ENCODE peak calls at places on chromosomes 16 and 17, in ten cellular contexts. One of them, this sample, is unnamed.

GRCh38 chr16:73011926-73012325 is 36.0 kb downstream of the ZFHX3 start:
- DNase-seq in HepG2: no peak
- DNase-seq in H1: no peak
- DNase-seq in esophagus muscularis mucosa: no peak
- DNase-seq in GM12892: no peak
- DNase-seq in breast epithelium: no peak
- DNase-seq in HL-60: no peak
- DNase-seq in sigmoid colon: peak; percentile 30
- DNase-seq in HCT116: no peak
- DNase-seq in transverse colon: no peak
- DNase-seq in this sample: no peak

GRCh38 chr17:61591018-61591417 is at the start of gene NACA2:
- DNase-seq in H1: no peak
- DNase-seq in HCT116: no peak
- DNase-seq in sigmoid colon: no peak
- DNase-seq in transverse colon: no peak
- DNase-seq in esophagus muscularis mucosa: no peak
- DNase-seq in GM12892: no peak
- DNase-seq in HepG2: no peak
- DNase-seq in HL-60: no peak
- DNase-seq in breast epithelium: no peak
- DNase-seq in this sample: no peak

GRCh38 chr17:19004601-19005441 is at the start of gene FAM83G:
- DNase-seq in H1: peak; percentile 85
- DNase-seq in HepG2: peak; percentile 69
- DNase-seq in GM12892: peak; percentile 87
- DNase-seq in esophagus muscularis mucosa: no peak
- DNase-seq in transverse colon: peak; percentile 92
- DNase-seq in breast epithelium: peak; percentile 87
- DNase-seq in sigmoid colon: peak; percentile 84
- DNase-seq in HCT116: peak; percentile 51
- DNase-seq in HL-60: peak; percentile 40
- DNase-seq in this sample: peak; percentile 89

GRCh38 chr17:13010959-13011358 is 6.9 kb downstream of the ELAC2 start:
- DNase-seq in esophagus muscularis mucosa: no peak
- DNase-seq in H1: no peak
- DNase-seq in HL-60: no peak
- DNase-seq in HepG2: no peak
- DNase-seq in transverse colon: no peak
- DNase-seq in breast epithelium: no peak
- DNase-seq in sigmoid colon: peak; percentile 39
- DNase-seq in HCT116: no peak
- DNase-seq in GM12892: no peak
- DNase-seq in this sample: no peak

GRCh38 chr17:17628388-17629008 is 37.0 kb upstream of the PEMT start:
- DNase-seq in esophagus muscularis mucosa: no peak
- DNase-seq in GM12892: no peak
- DNase-seq in breast epithelium: peak; percentile 39
- DNase-seq in sigmoid colon: no peak
- DNase-seq in HepG2: no peak
- DNase-seq in HCT116: no peak
- DNase-seq in transverse colon: peak; percentile 54
- DNase-seq in H1: no peak
- DNase-seq in HL-60: no peak
- DNase-seq in this sample: peak; percentile 46

GRCh38 chr17:28342313-28342712 is 6.8 kb downstream of the TNFAIP1 start:
- DNase-seq in sigmoid colon: no peak
- DNase-seq in HCT116: no peak
- DNase-seq in breast epithelium: no peak
- DNase-seq in HepG2: no peak
- DNase-seq in H1: no peak
- DNase-seq in HL-60: no peak
- DNase-seq in transverse colon: no peak
- DNase-seq in GM12892: no peak
- DNase-seq in esophagus muscularis mucosa: no peak
- DNase-seq in this sample: no peak

GRCh38 chr17:80605326-80606066 is 60.9 kb downstream of the RPTOR start:
- DNase-seq in HepG2: peak; percentile 50
- DNase-seq in transverse colon: no peak
- DNase-seq in H1: no peak
- DNase-seq in esophagus muscularis mucosa: no peak
- DNase-seq in HL-60: no peak
- DNase-seq in HCT116: no peak
- DNase-seq in sigmoid colon: no peak
- DNase-seq in breast epithelium: no peak
- DNase-seq in GM12892: peak; percentile 70
- DNase-seq in this sample: no peak

GRCh38 chr16:72967941-72968340 is 80.0 kb downstream of the ZFHX3 start:
- DNase-seq in GM12892: no peak
- DNase-seq in HL-60: no peak
- DNase-seq in sigmoid colon: no peak
- DNase-seq in esophagus muscularis mucosa: no peak
- DNase-seq in HCT116: no peak
- DNase-seq in HepG2: no peak
- DNase-seq in breast epithelium: no peak
- DNase-seq in H1: no peak
- DNase-seq in transverse colon: no peak
- DNase-seq in this sample: no peak

GRCh38 chr16:57953857-57954256 is 17.1 kb downstream of the CNGB1 start:
- DNase-seq in sigmoid colon: no peak
- DNase-seq in esophagus muscularis mucosa: no peak
- DNase-seq in HepG2: no peak
- DNase-seq in transverse colon: no peak
- DNase-seq in HL-60: no peak
- DNase-seq in breast epithelium: no peak
- DNase-seq in H1: no peak
- DNase-seq in HCT116: no peak
- DNase-seq in GM12892: no peak
- DNase-seq in this sample: no peak

GRCh38 chr17:4898351-4898750 is 985 bp upstream of the C17orf107 start:
- DNase-seq in esophagus muscularis mucosa: no peak
- DNase-seq in breast epithelium: no peak
- DNase-seq in sigmoid colon: no peak
- DNase-seq in HL-60: no peak
- DNase-seq in transverse colon: no peak
- DNase-seq in GM12892: no peak
- DNase-seq in H1: no peak
- DNase-seq in HepG2: no peak
- DNase-seq in HCT116: no peak
- DNase-seq in this sample: no peak

GRCh38 chr16:67170948-67171649 is 761 bp downstream of the NOL3 start:
- DNase-seq in HCT116: no peak
- DNase-seq in H1: no peak
- DNase-seq in HL-60: no peak
- DNase-seq in HepG2: peak; percentile 45
- DNase-seq in GM12892: no peak
- DNase-seq in breast epithelium: no peak
- DNase-seq in sigmoid colon: no peak
- DNase-seq in transverse colon: no peak
- DNase-seq in esophagus muscularis mucosa: no peak
- DNase-seq in this sample: no peak

GRCh38 chr17:17446666-17447155 is 30.1 kb upstream of the MED9 start:
- DNase-seq in esophagus muscularis mucosa: no peak
- DNase-seq in GM12892: no peak
- DNase-seq in HL-60: no peak
- DNase-seq in H1: no peak
- DNase-seq in sigmoid colon: no peak
- DNase-seq in breast epithelium: no peak
- DNase-seq in HepG2: no peak
- DNase-seq in transverse colon: no peak
- DNase-seq in HCT116: no peak
- DNase-seq in this sample: no peak

GRCh38 chr16:59039066-59039465 is 304.9 kb upstream of the GOT2 start:
- DNase-seq in HepG2: no peak
- DNase-seq in HCT116: no peak
- DNase-seq in breast epithelium: no peak
- DNase-seq in transverse colon: no peak
- DNase-seq in esophagus muscularis mucosa: no peak
- DNase-seq in GM12892: no peak
- DNase-seq in HL-60: no peak
- DNase-seq in H1: no peak
- DNase-seq in sigmoid colon: no peak
- DNase-seq in this sample: no peak

GRCh38 chr16:51025588-51026290 is 125.3 kb downstream of the SALL1 start:
- DNase-seq in breast epithelium: no peak
- DNase-seq in transverse colon: no peak
- DNase-seq in sigmoid colon: no peak
- DNase-seq in HCT116: no peak
- DNase-seq in HL-60: no peak
- DNase-seq in GM12892: no peak
- DNase-seq in H1: no peak
- DNase-seq in HepG2: no peak
- DNase-seq in esophagus muscularis mucosa: no peak
- DNase-seq in this sample: no peak

GRCh38 chr16:51022852-51023251 is 128.2 kb downstream of the SALL1 start:
- DNase-seq in H1: no peak
- DNase-seq in GM12892: no peak
- DNase-seq in sigmoid colon: no peak
- DNase-seq in transverse colon: no peak
- DNase-seq in HL-60: no peak
- DNase-seq in HCT116: no peak
- DNase-seq in breast epithelium: no peak
- DNase-seq in HepG2: no peak
- DNase-seq in esophagus muscularis mucosa: no peak
- DNase-seq in this sample: no peak

GRCh38 chr16:51024703-51025102 is 126.4 kb downstream of the SALL1 start:
- DNase-seq in transverse colon: no peak
- DNase-seq in HepG2: no peak
- DNase-seq in HCT116: no peak
- DNase-seq in GM12892: no peak
- DNase-seq in esophagus muscularis mucosa: no peak
- DNase-seq in H1: no peak
- DNase-seq in sigmoid colon: no peak
- DNase-seq in HL-60: no peak
- DNase-seq in breast epithelium: no peak
- DNase-seq in this sample: no peak
- TF ChIP-seq POLR2AphosphoS5 in transverse colon: no peak
- TF ChIP-seq POLR2AphosphoS5 in HepG2: no peak
- TF ChIP-seq POLR2AphosphoS5 in HCT116: no peak
- TF ChIP-seq POLR2AphosphoS5 in GM12892: no peak
- TF ChIP-seq POLR2AphosphoS5 in esophagus muscularis mucosa: no peak
- TF ChIP-seq POLR2AphosphoS5 in H1: no peak
- TF ChIP-seq POLR2AphosphoS5 in sigmoid colon: no peak
- TF ChIP-seq POLR2AphosphoS5 in HL-60: no peak
- TF ChIP-seq POLR2AphosphoS5 in breast epithelium: no peak
- TF ChIP-seq POLR2AphosphoS5 in this sample: no peak

GRCh38 chr16:49970818-49971431 is 54.1 kb upstream of the CNEP1R1 start:
- DNase-seq in HL-60: no peak
- DNase-seq in breast epithelium: no peak
- DNase-seq in H1: no peak
- DNase-seq in HCT116: no peak
- DNase-seq in sigmoid colon: no peak
- DNase-seq in GM12892: no peak
- DNase-seq in transverse colon: peak; percentile 18
- DNase-seq in esophagus muscularis mucosa: no peak
- DNase-seq in HepG2: no peak
- DNase-seq in this sample: no peak
- TF ChIP-seq POLR2AphosphoS5 in HL-60: no peak
- TF ChIP-seq POLR2AphosphoS5 in breast epithelium: no peak
- TF ChIP-seq POLR2AphosphoS5 in H1: no peak
- TF ChIP-seq POLR2AphosphoS5 in HCT116: no peak
- TF ChIP-seq POLR2AphosphoS5 in sigmoid colon: no peak
- TF ChIP-seq POLR2AphosphoS5 in GM12892: no peak
- TF ChIP-seq POLR2AphosphoS5 in transverse colon: no peak
- TF ChIP-seq POLR2AphosphoS5 in esophagus muscularis mucosa: no peak
- TF ChIP-seq POLR2AphosphoS5 in HepG2: no peak
- TF ChIP-seq POLR2AphosphoS5 in this sample: no peak

DNA sequence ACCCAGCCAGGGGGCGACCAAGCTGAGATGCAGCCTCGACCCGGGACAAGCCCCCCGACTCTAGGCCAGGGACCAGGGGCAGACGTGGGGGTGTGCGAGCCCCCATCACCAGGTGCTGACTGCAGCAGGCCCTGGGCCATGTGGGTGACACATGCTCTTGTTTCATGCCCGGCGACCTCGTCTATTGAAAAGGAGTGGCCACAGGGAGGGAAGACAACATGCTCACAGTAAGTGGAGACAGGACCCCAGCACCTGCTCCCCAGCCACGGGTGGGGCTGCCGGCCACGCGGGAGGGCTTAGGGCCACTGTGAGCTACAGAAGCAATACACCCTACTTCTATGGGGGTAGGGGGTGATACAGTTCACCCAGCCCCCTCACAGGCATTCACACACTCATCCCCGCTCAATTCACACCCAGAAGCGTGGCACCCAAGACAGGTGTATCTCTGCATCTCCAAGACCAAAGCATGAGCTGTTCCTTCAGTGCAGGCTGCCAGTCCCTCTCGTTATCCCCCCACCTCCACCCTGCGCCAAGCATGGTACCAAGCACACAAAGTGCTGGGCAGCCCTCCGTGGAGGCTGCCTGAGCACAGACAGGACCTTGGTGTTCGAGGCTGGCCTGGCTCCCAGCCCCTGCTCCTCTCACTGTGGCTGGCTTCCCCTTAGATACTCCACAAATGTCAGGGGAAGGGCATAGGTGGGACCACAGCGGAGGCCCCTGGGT is 13.6 kb downstream of the VASN start:
- DNase-seq in H1: no peak
- DNase-seq in GM12892: no peak
- DNase-seq in breast epithelium: no peak
- DNase-seq in transverse colon: no peak
- DNase-seq in HCT116: no peak
- DNase-seq in sigmoid colon: no peak
- DNase-seq in HL-60: no peak
- DNase-seq in esophagus muscularis mucosa: no peak
- DNase-seq in HepG2: no peak
- DNase-seq in this sample: no peak
- TF ChIP-seq POLR2AphosphoS5 in H1: no peak
- TF ChIP-seq POLR2AphosphoS5 in GM12892: no peak
- TF ChIP-seq POLR2AphosphoS5 in breast epithelium: no peak
- TF ChIP-seq POLR2AphosphoS5 in transverse colon: no peak
- TF ChIP-seq POLR2AphosphoS5 in HCT116: no peak
- TF ChIP-seq POLR2AphosphoS5 in sigmoid colon: no peak
- TF ChIP-seq POLR2AphosphoS5 in HL-60: no peak
- TF ChIP-seq POLR2AphosphoS5 in esophagus muscularis mucosa: no peak
- TF ChIP-seq POLR2AphosphoS5 in HepG2: no peak
- TF ChIP-seq POLR2AphosphoS5 in this sample: no peak

DNA sequence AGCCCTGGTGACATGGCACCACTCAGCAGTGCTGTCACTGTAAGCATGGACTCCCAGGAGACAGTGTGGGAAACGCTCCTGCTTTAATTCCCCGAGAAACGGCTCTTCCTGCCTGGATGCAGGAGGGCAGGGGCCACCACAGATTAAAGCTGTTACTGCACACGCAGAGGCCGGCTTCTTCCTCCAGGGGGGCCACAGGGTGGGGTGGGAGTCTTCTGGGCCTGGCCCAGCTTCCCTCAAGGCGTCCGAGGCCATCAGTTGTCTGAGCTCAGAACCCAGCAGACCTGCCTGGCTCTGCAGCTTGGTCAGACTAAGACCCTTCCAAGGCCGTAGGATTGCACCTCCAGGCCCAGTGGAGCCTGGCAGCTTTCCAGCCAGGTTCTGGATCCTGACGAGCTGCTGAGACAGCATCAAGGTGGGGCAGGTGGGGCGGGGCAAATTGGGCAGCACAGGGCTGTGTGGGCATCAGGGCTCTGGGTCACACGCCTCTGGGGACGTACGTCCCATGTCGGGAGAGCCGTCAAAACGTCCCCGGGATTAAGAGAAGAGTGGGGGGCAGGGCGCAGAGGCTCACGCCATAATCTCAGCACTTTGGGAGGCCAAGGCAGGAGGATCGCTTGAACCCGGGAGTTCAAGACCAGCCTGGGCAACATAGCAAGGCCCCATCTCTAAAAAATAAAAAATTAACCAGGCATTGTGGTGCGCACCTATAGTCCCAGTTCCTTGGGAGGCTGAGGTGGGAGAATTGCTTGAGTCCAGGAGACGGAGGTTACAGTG is 5.0 kb upstream of the CAPN15 start:
- DNase-seq in HL-60: no peak
- DNase-seq in H1: no peak
- DNase-seq in breast epithelium: no peak
- DNase-seq in GM12892: no peak
- DNase-seq in sigmoid colon: no peak
- DNase-seq in HCT116: no peak
- DNase-seq in transverse colon: no peak
- DNase-seq in esophagus muscularis mucosa: no peak
- DNase-seq in HepG2: no peak
- DNase-seq in this sample: no peak
- TF ChIP-seq POLR2AphosphoS5 in HL-60: no peak
- TF ChIP-seq POLR2AphosphoS5 in H1: no peak
- TF ChIP-seq POLR2AphosphoS5 in breast epithelium: no peak
- TF ChIP-seq POLR2AphosphoS5 in GM12892: no peak
- TF ChIP-seq POLR2AphosphoS5 in sigmoid colon: no peak
- TF ChIP-seq POLR2AphosphoS5 in HCT116: no peak
- TF ChIP-seq POLR2AphosphoS5 in transverse colon: no peak
- TF ChIP-seq POLR2AphosphoS5 in esophagus muscularis mucosa: no peak
- TF ChIP-seq POLR2AphosphoS5 in HepG2: peak; percentile 48
- TF ChIP-seq POLR2AphosphoS5 in this sample: no peak